ENCODE peak calls at places on chromosomes 12 and 14, in six cellular contexts. H is A549, Y is brain microvascular endothelial cell, R is lower lobe of right lung, D is IMR-90, S is ovary. E is an unnamed sample.

GRCh38 chr12:27975222-27976136 is 2.9 kb upstream of the PTHLH start:
- DNase-seq in H (no peak), Y (peak), R (no peak), D (peak), S (peak), E (no peak)

GRCh38 chr14:20413785-20414117 is 450 bp upstream of the TEP1 start:
- DNase-seq in H (no peak), Y (no peak), R (no peak), D (no peak), S (no peak), E (no peak)

GRCh38 chr14:52081964-52082363 is 13.1 kb upstream of the NID2 start:
- DNase-seq in H (no peak), Y (no peak), R (no peak), D (no peak), S (no peak), E (no peak)

GRCh38 chr14:63277784-63278183 is 41.0 kb downstream of the GPHB5 start:
- DNase-seq in H (no peak), Y (no peak), R (no peak), D (no peak), S (no peak), E (no peak)

GRCh38 chr14:104450811-104451401 is 128.7 kb upstream of the C14orf180 start:
- DNase-seq in H (no peak), Y (no peak), R (no peak), D (no peak), S (no peak), E (no peak)

GRCh38 chr14:99041820-99042174 is 230.2 kb downstream of the BCL11B start:
- DNase-seq in H (no peak), Y (no peak), R (no peak), D (no peak), S (no peak), E (no peak)

GRCh38 chr12:21764950-21765349 is 9.6 kb downstream of the KCNJ8 start:
- DNase-seq in H (no peak), Y (no peak), R (no peak), D (no peak), S (no peak), E (no peak)

GRCh38 chr12:69068431-69068830 is 135.5 kb upstream of the CPM start:
- DNase-seq in H (peak), Y (no peak), R (no peak), D (peak), S (no peak), E (no peak)

GRCh38 chr14:74475678-74476077 is 17.4 kb downstream of the NPC2 start:
- DNase-seq in H (no peak), Y (peak), R (no peak), D (peak), S (no peak), E (peak)

GRCh38 chr14:69614592-69614991 is 3.2 kb downstream of the SUSD6 start:
- DNase-seq in H (no peak), Y (no peak), R (peak), D (no peak), S (no peak), E (no peak)

GRCh38 chr12:104263580-104264358 is 39.8 kb upstream of the EID3 start:
- DNase-seq in H (no peak), Y (no peak), R (no peak), D (peak), S (no peak), E (no peak)

GRCh38 chr14:106308839-106309389 is 782.5 kb downstream of the TMEM121 start:
- DNase-seq in H (no peak), Y (no peak), R (peak), D (no peak), S (no peak), E (no peak)
- TF ChIP-seq CTCF in H (peak), Y (peak), R (peak), D (peak), S (no peak), E (peak)

GRCh38 chr14:100408350-100409015 is 85.3 kb downstream of the SLC25A47 start:
- DNase-seq in H (peak), Y (peak), R (no peak), D (peak), S (no peak), E (no peak)

GRCh38 chr14:100405752-100406455 is 82.8 kb downstream of the SLC25A47 start:
- DNase-seq in H (no peak), Y (no peak), R (no peak), D (no peak), S (no peak), E (no peak)

GRCh38 chr14:100404419-100404818 is 81.3 kb downstream of the SLC25A47 start:
- DNase-seq in H (no peak), Y (no peak), R (no peak), D (no peak), S (no peak), E (no peak)

GRCh38 chr14:100407376-100408102 is 84.4 kb downstream of the SLC25A47 start:
- DNase-seq in H (no peak), Y (no peak), R (no peak), D (no peak), S (no peak), E (no peak)

DNA sequence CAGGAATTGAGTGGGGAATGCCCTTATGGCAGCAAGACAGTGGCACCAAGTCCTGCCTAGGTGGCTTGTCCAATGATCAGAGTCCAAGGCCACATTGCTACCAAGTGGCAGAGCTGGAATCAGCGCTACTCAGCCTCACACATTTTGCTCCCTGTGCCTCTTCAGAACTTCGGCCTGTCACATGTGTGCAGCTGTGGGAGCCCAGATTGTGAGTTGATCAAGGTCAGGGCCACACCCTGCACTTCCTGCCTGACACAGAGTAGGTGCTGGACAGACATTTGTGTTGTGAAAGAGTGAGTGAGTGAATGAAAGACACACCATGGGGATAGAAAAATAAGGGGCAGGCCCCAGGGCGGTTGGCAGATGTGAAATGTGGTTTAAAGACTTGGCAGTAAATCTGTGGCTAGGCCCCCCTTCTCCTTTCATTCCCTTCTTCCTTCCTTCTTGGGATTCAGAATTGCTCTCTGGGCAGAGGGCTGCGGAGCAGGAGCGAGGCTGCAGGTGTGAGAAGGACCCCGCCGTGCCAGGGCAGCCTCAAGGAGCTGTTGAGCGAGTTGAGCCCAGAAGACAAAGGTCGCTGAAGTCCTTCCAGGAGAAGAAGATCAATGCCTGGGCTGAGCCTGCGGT is 83.5 kb downstream of the SLC25A47 start:
- DNase-seq in H (no peak), Y (no peak), R (no peak), D (peak), S (no peak), E (no peak)
- H3K4me3 ChIP-seq in H (no peak), Y (no peak), R (no peak), D (no peak), S (no peak), E (no peak)

GRCh38 chr12:2682301-2683282 is 112.2 kb upstream of the FKBP4 start:
- DNase-seq in H (peak), Y (peak), R (no peak), D (peak), S (no peak), E (no peak)
- TF ChIP-seq CTCF in H (peak), Y (peak), R (peak), D (peak), S (no peak), E (peak)

GRCh38 chr12:53972722-53973092 is 219 bp upstream of the HOXC11 start:
- DNase-seq in H (no peak), Y (no peak), R (no peak), D (no peak), S (no peak), E (no peak)

GRCh38 chr12:53971686-53972085 is 1.2 kb upstream of the HOXC11 start:
- DNase-seq in H (no peak), Y (no peak), R (no peak), D (no peak), S (no peak), E (no peak)

GRCh38 chr12:53974084-53975018 is at the start of gene HOTAIR:
- DNase-seq in H (peak), Y (no peak), R (no peak), D (no peak), S (no peak), E (no peak)

GRCh38 chr12:53972152-53972702 is 699 bp upstream of the HOXC11 start:
- DNase-seq in H (no peak), Y (no peak), R (no peak), D (no peak), S (no peak), E (no peak)

GRCh38 chr12:53973093-53974042 is at the start of gene HOXC11:
- DNase-seq in H (no peak), Y (no peak), R (no peak), D (no peak), S (no peak), E (no peak)
- H3K4me3 ChIP-seq in H (peak), Y (no peak), R (no peak), D (no peak), S (peak), E (no peak)